ENCODE peak calls at places on chromosomes 5 and 9, in six cellular contexts. P is neural crest cell, N is transverse colon, H is left cardiac atrium, S is thyroid gland, Z is NCI-H226. J is an unnamed sample.
A peak's percentile ranks its signal among the peaks of the same experiment; 100 is the strongest.

GRCh38 chr5:133381041-133381440 is 231.3 kb downstream of the FSTL4 start:
- DNase-seq in P (no peak), N (no peak), H (no peak), S (no peak), Z (no peak), J (no peak)

GRCh38 chr5:135735831-135736230 is 98.6 kb upstream of the SLC25A48 start:
- DNase-seq in P (no peak), N (no peak), H (no peak), S (no peak), Z (no peak), J (no peak)

GRCh38 chr9:94757158-94757557 is 30.7 kb downstream of the AOPEP start:
- DNase-seq in P (no peak), N (no peak), H (no peak), S (peak; percentile 46), Z (peak; percentile 56), J (no peak)

GRCh38 chr9:33765411-33765810 is 29.9 kb upstream of the PRSS3 start:
- DNase-seq in P (no peak), N (no peak), H (no peak), S (no peak), Z (peak; percentile 44), J (no peak)

GRCh38 chr5:556909-557441 is 32.7 kb upstream of the SLC9A3 start:
- DNase-seq in P (no peak), N (peak; percentile 51), H (no peak), S (no peak), Z (no peak), J (no peak)

GRCh38 chr5:5343581-5343980 is 78.9 kb upstream of the ICE1 start:
- DNase-seq in P (no peak), N (no peak), H (no peak), S (peak; percentile 10), Z (no peak), J (no peak)

GRCh38 chr9:36884721-36885120 is 149.3 kb downstream of the PAX5 start:
- DNase-seq in P (no peak), N (no peak), H (no peak), S (no peak), Z (no peak), J (no peak)

GRCh38 chr5:59838989-59839388 is 54.5 kb downstream of the PDE4D start:
- DNase-seq in P (no peak), N (no peak), H (no peak), S (no peak), Z (no peak), J (no peak)

GRCh38 chr5:56838409-56839039 is 23.2 kb downstream of the MAP3K1 start:
- DNase-seq in P (no peak), N (no peak), H (no peak), S (peak; percentile 66), Z (peak; percentile 30), J (no peak)

GRCh38 chr5:154677921-154678320 is 77.3 kb upstream of the LARP1 start:
- DNase-seq in P (no peak), N (no peak), H (no peak), S (no peak), Z (no peak), J (no peak)